ENCODE peak calls at places on chromosomes 5 and 9, in seven cellular contexts. K is choroid plexus epithelial cell, O is astrocyte of the spinal cord, T is HCT116, U is GM06990, X is pancreas, J is cardiac fibroblast. A is an unnamed sample.

GRCh38 chr9:112831281-112831851 is 59.3 kb downstream of the SLC46A2 start:
- DNase-seq in T (no peak), O (peak), U (no peak), J (peak), X (no peak), K (no peak), A (no peak)

GRCh38 chr5:75668988-75669760 is 48.1 kb downstream of the POC5 start:
- DNase-seq in K (peak), O (no peak), U (peak), X (peak), T (no peak), J (peak), A (peak)

GRCh38 chr5:122291000-122291592 is 20.9 kb upstream of the SNCAIP start:
- DNase-seq in J (no peak), K (peak), O (peak), U (no peak), X (no peak), T (no peak), A (no peak)

GRCh38 chr9:115992834-115993233 is 160.8 kb upstream of the PAPPA start:
- DNase-seq in O (peak), J (peak), U (no peak), T (no peak), K (peak), X (no peak), A (no peak)

GRCh38 chr9:96217358-96217755 is 84.6 kb downstream of the HSD17B3 start:
- DNase-seq in K (peak), J (no peak), O (no peak), X (peak), U (no peak), T (no peak), A (no peak)

GRCh38 chr9:93108301-93109041 is 12.5 kb downstream of the CARD19 start:
- DNase-seq in U (peak), T (no peak), X (no peak), J (no peak), K (no peak), O (no peak), A (no peak)

GRCh38 chr5:143208781-143209510 is 194.5 kb downstream of the NR3C1 start:
- DNase-seq in K (no peak), U (no peak), J (no peak), T (no peak), O (no peak), X (no peak), A (no peak)

GRCh38 chr9:108621991-108622390 is 233.8 kb downstream of the ACTL7B start:
- DNase-seq in U (no peak), K (no peak), O (no peak), T (no peak), X (no peak), J (no peak), A (no peak)

GRCh38 chr5:78509884-78510769 is 138.4 kb downstream of the LHFPL2 start:
- DNase-seq in K (no peak), U (peak), T (no peak), O (no peak), X (peak), J (peak), A (peak)

GRCh38 chr9:3238241-3238640 is 287.6 kb downstream of the RFX3 start:
- DNase-seq in U (no peak), X (no peak), O (no peak), J (no peak), T (no peak), K (no peak), A (no peak)

GRCh38 chr5:173281910-173282309 is 46.3 kb downstream of the STC2 start:
- DNase-seq in U (no peak), X (no peak), K (peak), T (no peak), J (peak), O (no peak), A (no peak)

GRCh38 chr9:82406714-82407113 is 418.1 kb downstream of the SPATA31D1 start:
- DNase-seq in U (no peak), O (no peak), J (no peak), X (no peak), T (no peak), K (no peak), A (no peak)

GRCh38 chr9:88803551-88804288 is 187.5 kb upstream of the S1PR3 start:
- DNase-seq in J (peak), T (no peak), U (no peak), O (no peak), K (peak), X (no peak), A (no peak)

GRCh38 chr5:106415541-106415940 is 1255.2 kb downstream of the EFNA5 start:
- DNase-seq in J (peak), T (no peak), U (no peak), K (peak), X (no peak), O (peak), A (no peak)

GRCh38 chr9:132235894-132236661 is 74.2 kb downstream of the NTNG2 start:
- DNase-seq in K (peak), O (peak), J (peak), X (peak), T (peak), U (peak), A (peak)

GRCh38 chr5:128228506-128228905 is 144.9 kb downstream of the SLC12A2 start:
- DNase-seq in U (no peak), O (peak), T (no peak), K (peak), X (no peak), J (peak), A (no peak)

GRCh38 chr5:6847896-6848295 is 134.7 kb downstream of the TENT4A start:
- DNase-seq in T (no peak), U (no peak), X (no peak), O (no peak), K (no peak), J (no peak), A (no peak)

GRCh38 chr9:70044450-70045307 is 1.0 kb downstream of the MAMDC2 start:
- DNase-seq in X (peak), T (no peak), U (no peak), K (peak), O (peak), J (peak), A (no peak)

GRCh38 chr5:15791274-15791673 is 291.3 kb downstream of the FBXL7 start:
- DNase-seq in O (peak), T (no peak), X (no peak), K (peak), J (peak), U (no peak), A (no peak)

GRCh38 chr9:76690575-76691370 is 73.5 kb upstream of the PCA3 start:
- DNase-seq in X (no peak), K (peak), J (no peak), T (no peak), O (no peak), U (no peak), A (no peak)

GRCh38 chr9:76688471-76689238 is 75.6 kb upstream of the PCA3 start:
- DNase-seq in K (peak), T (no peak), U (no peak), J (peak), X (no peak), O (no peak), A (no peak)

GRCh38 chr9:76697110-76697509 is 67.1 kb upstream of the PCA3 start:
- DNase-seq in U (no peak), O (no peak), X (no peak), T (no peak), J (no peak), K (no peak), A (no peak)

GRCh38 chr9:76691761-76692313 is 72.4 kb upstream of the PCA3 start:
- DNase-seq in J (no peak), O (peak), X (no peak), T (no peak), K (peak), U (no peak), A (no peak)

GRCh38 chr9:76692448-76693129 is 71.6 kb upstream of the PCA3 start:
- DNase-seq in T (no peak), U (no peak), K (no peak), J (no peak), X (no peak), O (no peak), A (no peak)
- TF ChIP-seq CTCF in T (no peak), U (no peak), K (no peak), J (no peak), X (no peak), O (no peak), A (no peak)

DNA sequence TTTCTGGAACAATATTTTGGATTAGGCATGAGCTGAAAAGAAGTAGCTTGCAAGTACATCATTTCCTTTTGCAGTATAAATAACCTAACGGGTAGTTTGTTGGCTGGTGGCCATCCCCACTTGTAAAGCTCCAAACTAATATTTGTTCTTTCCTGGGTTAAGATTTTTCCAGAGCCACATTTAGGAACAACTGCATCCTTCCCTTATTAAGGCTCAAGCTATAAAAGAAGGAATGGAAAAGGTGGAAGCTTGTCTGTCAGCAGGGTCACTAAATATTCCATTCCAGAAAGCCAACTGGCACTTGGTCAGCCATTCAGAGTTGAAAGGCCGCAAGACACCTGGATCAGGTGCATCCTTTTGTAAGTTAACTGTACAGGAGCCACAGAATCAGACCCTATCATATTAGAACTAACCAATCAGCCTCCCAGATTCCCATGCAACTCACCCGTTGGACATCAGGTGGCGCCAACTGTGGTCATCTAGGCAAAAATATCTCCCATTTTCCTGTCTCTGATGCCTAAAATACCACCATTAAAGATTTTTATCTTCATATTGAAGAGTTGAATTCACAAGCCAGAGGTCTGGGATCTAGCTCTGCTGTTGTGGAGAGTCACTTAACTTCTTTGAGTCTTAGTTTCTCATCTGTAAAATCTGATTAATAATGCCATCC is 82.9 kb downstream of the PTCD2 start:
- DNase-seq in J (peak), X (no peak), O (peak), K (peak), T (no peak), U (no peak), A (no peak)
- TF ChIP-seq CTCF in J (peak), X (no peak), O (peak), K (peak), T (peak), U (peak), A (no peak)

DNA sequence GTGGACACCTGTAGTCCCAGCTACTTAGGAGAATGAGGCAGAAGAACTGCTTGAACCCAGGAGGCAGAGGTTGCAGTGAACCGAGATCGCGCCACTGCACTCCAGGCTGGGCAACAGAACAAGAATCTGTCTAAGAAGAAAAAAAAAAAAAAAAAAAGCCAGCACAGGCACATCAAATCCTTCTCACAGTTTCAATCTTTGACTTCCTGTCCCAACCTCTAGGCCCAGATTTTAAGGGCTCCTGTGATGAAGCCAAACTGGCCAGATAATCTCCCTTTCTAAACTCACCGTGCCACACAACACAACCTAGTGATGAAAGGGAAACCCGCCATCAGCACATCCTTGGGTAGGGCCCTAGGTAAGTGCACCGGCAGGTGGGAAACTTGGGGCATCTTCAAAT is 58.1 kb downstream of the ROR2 start:
- DNase-seq in J (no peak), O (no peak), X (no peak), U (no peak), T (no peak), K (no peak), A (no peak)
- TF ChIP-seq CTCF in J (no peak), O (no peak), X (no peak), U (no peak), T (no peak), K (no peak), A (no peak)

DNA sequence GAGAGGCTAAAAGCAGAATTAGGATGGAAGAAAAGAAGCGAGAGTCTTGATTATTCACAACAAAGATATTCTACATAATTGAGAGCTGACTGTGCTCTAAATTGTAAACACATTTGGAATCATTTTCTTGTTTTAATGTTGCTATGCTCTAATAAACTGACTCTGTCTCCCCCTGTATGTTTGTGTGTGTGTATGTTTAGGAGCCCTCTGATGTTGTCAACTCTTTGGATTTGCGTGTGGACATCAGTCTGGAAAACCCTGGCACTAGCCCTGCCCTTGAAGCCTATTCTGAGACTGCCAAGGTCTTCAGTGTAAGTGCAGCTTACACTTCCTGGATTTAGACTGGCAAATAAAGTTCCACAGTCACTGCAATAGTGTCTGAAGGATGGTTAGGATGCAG is 37.8 kb downstream of the MOCS2 start:
- DNase-seq in O (no peak), T (no peak), X (no peak), U (no peak), K (peak), J (peak), A (no peak)
- TF ChIP-seq CTCF in O (no peak), T (no peak), X (no peak), U (no peak), K (no peak), J (no peak), A (no peak)

GRCh38 chr5:36199620-36200019 is 42.1 kb downstream of the NADK2 start:
- DNase-seq in X (no peak), U (no peak), O (no peak), K (peak), J (peak), T (no peak), A (no peak)
- TF ChIP-seq CTCF in X (no peak), U (no peak), O (no peak), K (no peak), J (no peak), T (no peak), A (no peak)

GRCh38 chr5:154053468-154053867 is 14.7 kb downstream of the MFAP3 start:
- DNase-seq in K (no peak), O (no peak), X (no peak), J (no peak), U (no peak), T (no peak), A (no peak)

GRCh38 chr5:154059583-154059982 is 20.8 kb downstream of the MFAP3 start:
- DNase-seq in O (no peak), U (no peak), K (no peak), T (no peak), X (no peak), J (no peak), A (no peak)

GRCh38 chr5:154058055-154059038 is 19.6 kb downstream of the MFAP3 start:
- DNase-seq in K (peak), U (peak), X (peak), O (peak), T (peak), J (peak), A (no peak)

GRCh38 chr5:154059039-154059430 is 20.3 kb downstream of the MFAP3 start:
- DNase-seq in K (no peak), J (no peak), X (no peak), T (no peak), U (peak), O (no peak), A (no peak)

GRCh38 chr5:154055225-154055624 is 16.5 kb downstream of the MFAP3 start:
- DNase-seq in X (no peak), J (no peak), K (no peak), U (no peak), O (no peak), T (no peak), A (no peak)
- TF ChIP-seq CTCF in X (no peak), J (no peak), K (no peak), U (no peak), O (no peak), T (no peak), A (no peak)

DNA sequence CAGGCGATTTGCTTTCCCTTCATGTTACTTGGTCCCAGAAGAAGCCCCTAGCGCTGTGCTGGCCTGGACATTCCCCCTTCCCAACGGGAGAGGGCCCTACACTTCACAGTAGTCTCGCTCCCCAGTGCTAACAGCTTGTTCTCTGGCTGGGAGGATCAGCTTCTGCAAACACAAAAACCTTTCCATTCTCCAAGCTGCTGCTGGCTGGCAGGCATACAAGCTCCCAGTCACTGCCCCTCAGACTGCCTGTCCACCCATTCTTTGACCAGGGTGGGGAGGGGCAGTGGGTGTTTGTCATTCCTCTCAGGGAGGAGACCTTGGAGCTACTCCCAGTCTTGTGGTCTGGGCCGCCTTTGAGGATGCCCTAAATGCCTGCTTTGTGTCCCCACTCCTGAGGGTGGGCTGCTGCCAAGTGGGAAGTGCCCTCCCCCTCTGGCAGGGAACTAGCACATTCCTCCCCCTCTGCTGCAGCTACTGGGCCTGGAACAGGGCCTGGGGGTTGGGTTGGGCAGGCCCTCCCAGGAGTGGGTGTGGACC is 20.8 kb downstream of the ENHO start:
- DNase-seq in T (no peak), J (peak), X (peak), U (no peak), K (peak), O (peak), A (no peak)
- TF ChIP-seq CTCF in T (no peak), J (peak), X (no peak), U (no peak), K (peak), O (peak), A (no peak)